ENCODE peak calls at places on chromosomes 2 and 18, in nine cellular contexts. R, I, F, Z, Q, H, M, Y and S are unnamed samples.
A peak's percentile ranks its signal among the peaks of the same experiment; 100 is the strongest.

GRCh38 chr2:126200538-126200937 is 455.4 kb upstream of the GYPC start:
- DNase-seq in R (no peak), I (no peak), F (no peak), Z (no peak), Q (no peak), H (no peak), M (no peak), Y (no peak), S (no peak)

GRCh38 chr2:37630298-37630697 is 41.1 kb downstream of the CDC42EP3 start:
- DNase-seq in R (no peak), I (no peak), F (no peak), Z (no peak), Q (no peak), H (no peak), M (no peak), Y (no peak), S (no peak)

GRCh38 chr2:139544452-139544851 is 764.3 kb upstream of the NXPH2 start:
- DNase-seq in R (no peak), I (no peak), F (no peak), Z (no peak), Q (no peak), H (no peak), M (no peak), Y (no peak), S (no peak)

GRCh38 chr2:10034333-10035052 is 8.9 kb upstream of the KLF11 start:
- DNase-seq in R (no peak), I (no peak), F (no peak), Z (no peak), Q (no peak), H (no peak), M (no peak), Y (no peak), S (no peak)

GRCh38 chr2:240820014-240820606 is at the start of gene KIF1A:
- DNase-seq in R (no peak), I (peak; percentile 89), F (peak; percentile 44), Z (no peak), Q (no peak), H (peak; percentile 78), M (no peak), Y (no peak), S (no peak)

GRCh38 chr2:158414538-158414937 is 42.0 kb downstream of the CCDC148 start:
- DNase-seq in R (no peak), I (no peak), F (no peak), Z (no peak), Q (peak; percentile 39), H (no peak), M (no peak), Y (peak; percentile 11), S (no peak)

GRCh38 chr2:231714639-231715498 is 6.5 kb downstream of the PTMA start:
- DNase-seq in R (no peak), I (peak; percentile 68), F (peak; percentile 90), Z (peak; percentile 65), Q (peak; percentile 47), H (peak; percentile 79), M (peak; percentile 72), Y (peak; percentile 47), S (no peak)

GRCh38 chr2:117335967-117336366 is 478.5 kb upstream of the DDX18 start:
- DNase-seq in R (no peak), I (no peak), F (no peak), Z (no peak), Q (no peak), H (no peak), M (no peak), Y (no peak), S (no peak)

GRCh38 chr18:8657050-8657820 is 48.0 kb downstream of the RAB12 start:
- DNase-seq in R (no peak), I (no peak), F (no peak), Z (no peak), Q (no peak), H (no peak), M (no peak), Y (no peak), S (no peak)

GRCh38 chr18:77342736-77343135 is 93.1 kb downstream of the GALR1 start:
- DNase-seq in R (no peak), I (no peak), F (no peak), Z (no peak), Q (no peak), H (no peak), M (no peak), Y (no peak), S (no peak)

GRCh38 chr18:77339623-77340022 is 90.0 kb downstream of the GALR1 start:
- DNase-seq in R (no peak), I (no peak), F (no peak), Z (no peak), Q (no peak), H (no peak), M (no peak), Y (no peak), S (no peak)

GRCh38 chr18:77341527-77341926 is 91.9 kb downstream of the GALR1 start:
- DNase-seq in R (no peak), I (no peak), F (no peak), Z (no peak), Q (no peak), H (no peak), M (no peak), Y (no peak), S (no peak)

GRCh38 chr18:77340815-77341214 is 91.2 kb downstream of the GALR1 start:
- DNase-seq in R (no peak), I (no peak), F (no peak), Z (no peak), Q (no peak), H (no peak), M (no peak), Y (no peak), S (no peak)

GRCh38 chr18:77339093-77339492 is 89.4 kb downstream of the GALR1 start:
- DNase-seq in R (no peak), I (no peak), F (no peak), Z (no peak), Q (no peak), H (no peak), M (no peak), Y (no peak), S (no peak)
- TF ChIP-seq CTCF in R (no peak), I (no peak), F (no peak), Z (no peak), Q (no peak), H (no peak), M (no peak), Y (no peak), S (no peak)

DNA sequence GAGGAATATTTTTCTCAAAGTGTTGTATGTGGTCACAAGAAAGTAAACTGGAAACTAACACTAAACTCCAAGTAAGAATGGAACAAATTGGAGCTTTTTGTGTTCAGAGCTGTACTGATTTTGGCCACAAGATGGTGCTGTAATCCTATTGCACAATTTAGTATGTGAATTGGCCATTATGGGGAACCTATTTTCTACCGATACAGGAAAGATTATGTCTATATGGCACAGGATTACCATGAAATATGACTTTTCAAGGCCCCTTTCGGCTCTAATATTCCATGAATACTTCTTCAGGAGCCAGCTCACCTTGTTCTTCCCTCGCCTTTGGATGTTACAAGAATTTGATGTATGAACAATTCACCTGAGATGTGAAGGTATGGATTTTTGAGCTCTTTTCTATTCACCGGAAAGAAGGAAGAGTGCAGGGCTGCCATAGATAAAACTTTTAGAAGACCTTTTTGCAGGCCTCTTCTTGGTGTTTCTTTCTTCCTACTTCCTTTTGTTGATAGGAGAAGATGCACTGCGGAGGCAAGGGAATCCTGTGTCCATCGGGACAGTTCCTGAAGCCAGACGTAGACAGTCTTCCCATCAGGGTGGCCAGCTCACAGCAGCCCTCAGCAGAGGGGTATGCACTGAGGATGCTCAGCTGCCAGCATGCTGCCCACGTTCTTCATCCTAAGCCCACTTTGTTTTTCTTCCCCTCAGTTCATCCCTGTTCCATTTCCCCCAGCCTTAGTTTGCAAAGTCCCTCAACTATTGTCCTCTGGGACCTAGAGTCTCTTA is 13.3 kb downstream of the MRPL44 start:
- DNase-seq in R (peak; percentile 50), I (no peak), F (no peak), Z (peak; percentile 64), Q (peak; percentile 65), H (peak; percentile 49), M (peak; percentile 26), Y (peak; percentile 74), S (peak; percentile 45)
- TF ChIP-seq CTCF in R (peak; percentile 79), I (peak; percentile 96), F (peak; percentile 84), Z (peak; percentile 96), Q (peak; percentile 67), H (peak; percentile 88), M (peak; percentile 95), Y (peak; percentile 86), S (peak; percentile 84)

DNA sequence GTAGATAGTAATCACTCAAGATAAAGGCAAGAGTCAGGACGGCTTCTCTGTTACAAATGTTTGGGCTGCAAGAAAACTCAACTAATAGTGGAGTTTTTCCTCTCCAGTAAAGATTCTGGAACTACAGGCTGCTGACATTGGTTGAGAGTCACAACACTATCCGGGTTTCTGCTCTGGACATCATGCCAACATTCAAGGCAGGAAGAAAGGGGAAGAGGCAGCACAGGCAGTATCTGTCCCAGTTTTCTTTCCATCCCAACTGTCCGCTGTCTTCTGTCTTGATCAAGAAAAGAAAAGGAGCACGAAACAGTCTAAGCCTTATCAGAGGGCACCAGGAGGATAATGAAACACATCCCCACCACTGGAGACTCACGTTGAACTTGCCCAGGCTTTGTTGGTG is 132.1 kb downstream of the MAIP1 start:
- DNase-seq in R (no peak), I (no peak), F (no peak), Z (no peak), Q (no peak), H (no peak), M (no peak), Y (no peak), S (no peak)
- TF ChIP-seq CTCF in R (no peak), I (no peak), F (no peak), Z (no peak), Q (no peak), H (no peak), M (no peak), Y (no peak), S (no peak)

DNA sequence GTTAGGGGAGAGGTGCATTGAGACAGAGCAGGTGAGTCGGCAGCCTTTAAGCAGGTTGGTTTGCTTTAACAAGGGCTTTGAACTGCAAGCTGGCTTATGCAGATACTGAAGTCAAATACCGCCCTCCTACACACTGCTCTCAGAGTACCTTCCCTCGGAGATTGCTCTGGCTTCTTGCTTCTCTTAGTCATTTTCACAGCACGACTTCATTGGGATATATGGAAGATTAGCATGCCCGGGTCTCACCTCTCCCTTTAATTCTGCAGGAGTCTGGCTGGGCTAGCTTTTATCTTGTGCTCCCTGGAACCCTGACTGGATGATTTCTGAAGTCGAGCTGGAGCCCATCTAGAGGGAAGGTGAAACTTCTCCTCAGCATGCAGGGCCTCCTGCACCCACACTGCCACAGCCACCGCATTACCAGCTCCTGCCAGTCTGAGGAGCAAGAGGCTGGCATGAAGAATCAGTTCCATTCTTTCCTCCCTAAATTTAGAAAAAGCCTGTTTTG is 395.5 kb upstream of the HNRNPA3 start:
- DNase-seq in R (no peak), I (no peak), F (no peak), Z (peak; percentile 3), Q (no peak), H (no peak), M (no peak), Y (no peak), S (no peak)
- TF ChIP-seq CTCF in R (no peak), I (peak; percentile 17), F (no peak), Z (no peak), Q (peak; percentile 18), H (no peak), M (no peak), Y (peak; percentile 8), S (peak; percentile 39)

GRCh38 chr2:128735296-128735960 is 416.8 kb upstream of the HS6ST1 start:
- DNase-seq in R (no peak), I (no peak), F (no peak), Z (no peak), Q (no peak), H (no peak), M (no peak), Y (no peak), S (no peak)
- TF ChIP-seq CTCF in R (no peak), I (no peak), F (no peak), Z (no peak), Q (no peak), H (no peak), M (no peak), Y (no peak), S (no peak)